ENCODE peak calls at places on chromosome 22, in six cellular contexts. One of them, this sample, is unnamed.

GRCh38 chr22:30694171-30694637 is 470 bp upstream of the OSBP2 start:
- DNase-seq in ovary: peak; percentile 37
- DNase-seq in heart left ventricle: peak; percentile 31
- DNase-seq in tibial nerve: no peak
- DNase-seq in esophagus squamous epithelium: no peak
- DNase-seq in HCT116: peak; percentile 29
- DNase-seq in this sample: peak; percentile 77

GRCh38 chr22:48640890-48641771 is 1186.5 kb downstream of the BRD1 start:
- DNase-seq in ovary: peak; percentile 24
- DNase-seq in HCT116: no peak
- DNase-seq in esophagus squamous epithelium: no peak
- DNase-seq in heart left ventricle: no peak
- DNase-seq in tibial nerve: no peak
- DNase-seq in this sample: no peak

GRCh38 chr22:19965771-19966709 is 24.4 kb upstream of the TXNRD2 start:
- DNase-seq in tibial nerve: no peak
- DNase-seq in ovary: no peak
- DNase-seq in HCT116: no peak
- DNase-seq in heart left ventricle: no peak
- DNase-seq in esophagus squamous epithelium: no peak
- DNase-seq in this sample: no peak

GRCh38 chr22:50613291-50613981 is 12.8 kb downstream of the MAPK8IP2 start:
- DNase-seq in HCT116: peak; percentile 68
- DNase-seq in tibial nerve: no peak
- DNase-seq in esophagus squamous epithelium: no peak
- DNase-seq in ovary: peak; percentile 67
- DNase-seq in heart left ventricle: no peak
- DNase-seq in this sample: peak; percentile 73

GRCh38 chr22:43276311-43276710 is 66.9 kb downstream of the SCUBE1 start:
- DNase-seq in tibial nerve: no peak
- DNase-seq in esophagus squamous epithelium: no peak
- DNase-seq in HCT116: no peak
- DNase-seq in heart left ventricle: no peak
- DNase-seq in ovary: no peak
- DNase-seq in this sample: no peak

GRCh38 chr22:50276143-50276542 is 6.0 kb upstream of the MAPK11 start:
- DNase-seq in esophagus squamous epithelium: peak; percentile 52
- DNase-seq in heart left ventricle: peak; percentile 68
- DNase-seq in HCT116: no peak
- DNase-seq in ovary: peak; percentile 50
- DNase-seq in tibial nerve: no peak
- DNase-seq in this sample: no peak

GRCh38 chr22:43819691-43820670 is 7.9 kb upstream of the EFCAB6 start:
- DNase-seq in ovary: no peak
- DNase-seq in heart left ventricle: peak; percentile 13
- DNase-seq in esophagus squamous epithelium: no peak
- DNase-seq in HCT116: no peak
- DNase-seq in tibial nerve: no peak
- DNase-seq in this sample: no peak

GRCh38 chr22:49502126-49502826 is 325.4 kb downstream of the BRD1 start:
- DNase-seq in heart left ventricle: no peak
- DNase-seq in tibial nerve: no peak
- DNase-seq in ovary: no peak
- DNase-seq in HCT116: peak; percentile 68
- DNase-seq in esophagus squamous epithelium: no peak
- DNase-seq in this sample: no peak

GRCh38 chr22:47210686-47211085 is 448.2 kb downstream of the TBC1D22A start:
- DNase-seq in ovary: no peak
- DNase-seq in HCT116: no peak
- DNase-seq in esophagus squamous epithelium: no peak
- DNase-seq in heart left ventricle: no peak
- DNase-seq in tibial nerve: no peak
- DNase-seq in this sample: no peak

GRCh38 chr22:40037320-40037719 is 42.6 kb downstream of the FAM83F start:
- DNase-seq in esophagus squamous epithelium: no peak
- DNase-seq in HCT116: no peak
- DNase-seq in heart left ventricle: no peak
- DNase-seq in ovary: no peak
- DNase-seq in tibial nerve: no peak
- DNase-seq in this sample: peak; percentile 10

GRCh38 chr22:19341500-19341899 is 50.0 kb upstream of the CLTCL1 start:
- DNase-seq in ovary: no peak
- DNase-seq in tibial nerve: no peak
- DNase-seq in esophagus squamous epithelium: no peak
- DNase-seq in heart left ventricle: no peak
- DNase-seq in HCT116: no peak
- DNase-seq in this sample: no peak

GRCh38 chr22:42612336-42612735 is 2.3 kb downstream of the POLDIP3 start:
- DNase-seq in ovary: no peak
- DNase-seq in heart left ventricle: no peak
- DNase-seq in HCT116: no peak
- DNase-seq in tibial nerve: no peak
- DNase-seq in esophagus squamous epithelium: no peak
- DNase-seq in this sample: no peak

GRCh38 chr22:50232481-50233151 is 12.2 kb downstream of the TUBGCP6 start:
- DNase-seq in tibial nerve: no peak
- DNase-seq in esophagus squamous epithelium: no peak
- DNase-seq in heart left ventricle: no peak
- DNase-seq in HCT116: no peak
- DNase-seq in ovary: no peak
- DNase-seq in this sample: no peak

GRCh38 chr22:37658133-37659065 is at the start of gene PDXP:
- DNase-seq in tibial nerve: peak; percentile 97
- DNase-seq in HCT116: peak; percentile 100
- DNase-seq in heart left ventricle: peak; percentile 99
- DNase-seq in ovary: peak; percentile 99
- DNase-seq in esophagus squamous epithelium: peak; percentile 93
- DNase-seq in this sample: peak; percentile 99
- TF ChIP-seq POLR2A in tibial nerve: peak; percentile 90
- TF ChIP-seq POLR2A in HCT116: peak; percentile 77
- TF ChIP-seq POLR2A in heart left ventricle: no peak
- TF ChIP-seq POLR2A in ovary: peak; percentile 74
- TF ChIP-seq POLR2A in esophagus squamous epithelium: peak; percentile 58
- TF ChIP-seq POLR2A in this sample: no peak

GRCh38 chr22:31723699-31724098 is 26.2 kb downstream of the PRR14L start:
- DNase-seq in tibial nerve: no peak
- DNase-seq in ovary: no peak
- DNase-seq in esophagus squamous epithelium: no peak
- DNase-seq in HCT116: no peak
- DNase-seq in heart left ventricle: no peak
- DNase-seq in this sample: no peak
- H3K36me3 ChIP-seq in tibial nerve: no peaks in the 10 kb centered on the region
- H3K36me3 ChIP-seq in ovary: no peaks in the 10 kb centered on the region
- H3K36me3 ChIP-seq in esophagus squamous epithelium: no peaks in the 10 kb centered on the region
- H3K36me3 ChIP-seq in HCT116: peaks cover 26% of the 10 kb centered on the region
- H3K36me3 ChIP-seq in heart left ventricle: no peaks in the 10 kb centered on the region
- H3K36me3 ChIP-seq in this sample: no peaks in the 10 kb centered on the region

DNA sequence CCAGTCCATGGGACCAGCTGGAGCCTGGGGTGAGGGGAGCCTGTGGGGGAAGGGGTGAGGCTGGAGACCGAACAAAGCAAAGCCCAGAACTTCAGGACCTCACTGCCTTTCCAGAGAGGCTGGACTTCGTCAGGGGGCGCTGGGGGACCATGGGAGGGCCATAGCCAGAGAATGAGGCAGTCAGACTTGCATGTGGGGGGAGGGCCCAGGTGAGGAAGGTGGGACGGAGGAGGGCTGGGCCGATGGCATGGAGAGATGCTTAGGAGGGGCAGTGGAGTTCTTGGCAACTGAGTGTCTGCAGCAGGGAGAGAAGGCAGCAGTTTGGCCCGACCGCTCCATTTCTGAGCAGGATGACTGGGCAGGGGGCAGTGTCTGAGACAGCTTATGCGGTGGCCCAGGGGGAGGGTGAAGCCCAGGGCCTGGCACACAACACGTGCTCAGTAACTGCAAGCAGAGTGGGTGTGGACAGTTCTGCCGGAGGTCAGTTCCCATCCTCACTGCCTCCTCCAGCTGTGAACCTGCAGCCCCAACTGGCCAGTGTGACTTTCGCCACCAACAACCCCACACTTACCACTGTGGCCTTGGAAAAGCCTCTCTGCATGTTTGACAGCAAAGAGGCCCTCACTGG is 796 bp downstream of the UPK3A start:
- DNase-seq in heart left ventricle: no peak
- DNase-seq in esophagus squamous epithelium: no peak
- DNase-seq in HCT116: no peak
- DNase-seq in ovary: no peak
- DNase-seq in tibial nerve: no peak
- DNase-seq in this sample: no peak
- TF ChIP-seq POLR2A in heart left ventricle: no peak
- TF ChIP-seq POLR2A in esophagus squamous epithelium: no peak
- TF ChIP-seq POLR2A in HCT116: no peak
- TF ChIP-seq POLR2A in ovary: no peak
- TF ChIP-seq POLR2A in tibial nerve: no peak
- TF ChIP-seq POLR2A in this sample: no peak

GRCh38 chr22:41247703-41248102 is 7.0 kb upstream of the CHADL start:
- DNase-seq in esophagus squamous epithelium: no peak
- DNase-seq in tibial nerve: no peak
- DNase-seq in HCT116: no peak
- DNase-seq in ovary: no peak
- DNase-seq in heart left ventricle: peak; percentile 63
- DNase-seq in this sample: no peak
- H3K36me3 ChIP-seq in esophagus squamous epithelium: peaks cover 51% of the 10 kb centered on the region
- H3K36me3 ChIP-seq in tibial nerve: no peaks in the 10 kb centered on the region
- H3K36me3 ChIP-seq in HCT116: peaks cover 28% of the 10 kb centered on the region
- H3K36me3 ChIP-seq in ovary: no peaks in the 10 kb centered on the region
- H3K36me3 ChIP-seq in heart left ventricle: no peaks in the 10 kb centered on the region
- H3K36me3 ChIP-seq in this sample: no peaks in the 10 kb centered on the region

GRCh38 chr22:37282385-37282677 is at the start of gene CYTH4:
- DNase-seq in heart left ventricle: peak; percentile 61
- DNase-seq in ovary: no peak
- DNase-seq in esophagus squamous epithelium: no peak
- DNase-seq in HCT116: no peak
- DNase-seq in tibial nerve: no peak
- DNase-seq in this sample: peak; percentile 26
- TF ChIP-seq POLR2A in heart left ventricle: no peak
- TF ChIP-seq POLR2A in ovary: no peak
- TF ChIP-seq POLR2A in esophagus squamous epithelium: no peak
- TF ChIP-seq POLR2A in HCT116: no peak
- TF ChIP-seq POLR2A in tibial nerve: no peak
- TF ChIP-seq POLR2A in this sample: no peak

DNA sequence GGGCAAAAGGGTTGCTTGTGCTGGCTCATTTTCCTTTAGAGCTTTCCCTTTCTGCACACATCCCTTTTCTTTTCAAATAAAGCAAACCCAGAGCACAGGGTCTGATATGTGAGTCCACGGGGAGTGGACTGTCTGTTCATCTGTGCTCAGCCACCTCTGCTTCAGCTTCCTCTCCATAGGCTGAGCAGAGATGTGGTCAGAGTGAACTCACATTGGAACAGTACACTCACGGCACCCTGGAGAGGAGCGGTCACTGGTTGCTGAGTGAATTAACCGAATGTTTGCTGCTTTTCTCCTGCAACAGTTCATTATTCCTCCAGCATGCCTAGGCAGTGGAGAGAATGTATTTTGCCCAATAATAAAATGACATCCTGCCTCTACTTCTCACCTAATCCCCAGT is 36.3 kb upstream of the CABP7 start:
- DNase-seq in heart left ventricle: no peak
- DNase-seq in HCT116: no peak
- DNase-seq in ovary: no peak
- DNase-seq in esophagus squamous epithelium: no peak
- DNase-seq in tibial nerve: no peak
- DNase-seq in this sample: no peak
- H3K36me3 ChIP-seq in heart left ventricle: no peaks in the 10 kb centered on the region
- H3K36me3 ChIP-seq in HCT116: peaks cover 13% of the 10 kb centered on the region
- H3K36me3 ChIP-seq in ovary: no peaks in the 10 kb centered on the region
- H3K36me3 ChIP-seq in esophagus squamous epithelium: peaks cover 16% of the 10 kb centered on the region
- H3K36me3 ChIP-seq in tibial nerve: peaks cover 2% of the 10 kb centered on the region
- H3K36me3 ChIP-seq in this sample: no peaks in the 10 kb centered on the region

DNA sequence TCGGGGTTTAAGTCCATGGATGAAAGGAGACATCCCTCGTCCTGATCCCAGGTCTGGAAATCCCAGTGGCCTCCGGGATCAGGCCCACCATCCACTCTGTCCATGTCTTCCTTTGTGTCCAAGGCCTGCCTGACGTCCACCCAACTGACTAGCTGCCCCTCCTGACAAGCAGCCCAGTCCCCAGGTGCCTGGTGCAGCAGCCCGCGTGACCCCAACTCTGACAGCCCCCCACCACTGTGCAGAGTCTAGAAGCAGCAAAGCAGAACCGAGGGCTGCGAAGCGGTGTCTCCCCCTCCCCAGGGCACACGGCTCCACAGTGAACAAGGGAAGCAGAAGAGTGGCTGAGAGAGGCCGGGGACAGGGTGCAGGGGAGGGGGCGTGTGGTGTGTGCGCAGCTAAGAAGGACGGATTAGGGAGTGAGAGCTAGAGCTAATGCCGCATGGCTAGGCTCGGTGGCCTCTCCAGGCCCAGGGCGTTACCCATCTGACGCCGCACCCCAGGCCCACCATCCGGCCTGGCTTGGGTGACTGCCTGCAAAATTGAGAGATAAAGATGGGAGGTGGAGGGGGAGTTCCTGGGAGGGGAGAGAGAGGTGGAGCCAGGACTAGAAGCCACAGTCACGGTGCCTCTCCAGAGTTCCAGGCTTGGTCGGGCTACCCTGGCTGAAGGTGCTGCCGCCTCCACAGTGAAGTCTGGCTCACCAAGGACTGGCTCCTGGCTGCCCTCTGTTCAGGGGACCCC is 16.6 kb upstream of the BAIAP2L2 start:
- DNase-seq in HCT116: no peak
- DNase-seq in heart left ventricle: no peak
- DNase-seq in ovary: no peak
- DNase-seq in tibial nerve: no peak
- DNase-seq in esophagus squamous epithelium: no peak
- DNase-seq in this sample: no peak
- TF ChIP-seq POLR2A in HCT116: no peak
- TF ChIP-seq POLR2A in heart left ventricle: no peak
- TF ChIP-seq POLR2A in ovary: no peak
- TF ChIP-seq POLR2A in tibial nerve: no peak
- TF ChIP-seq POLR2A in esophagus squamous epithelium: no peak
- TF ChIP-seq POLR2A in this sample: no peak

GRCh38 chr22:21571679-21572078 is 4.2 kb downstream of the UBE2L3 start:
- DNase-seq in HCT116: no peak
- DNase-seq in heart left ventricle: no peak
- DNase-seq in tibial nerve: no peak
- DNase-seq in ovary: no peak
- DNase-seq in esophagus squamous epithelium: no peak
- DNase-seq in this sample: no peak

GRCh38 chr22:21569459-21570161 is 2.1 kb downstream of the UBE2L3 start:
- DNase-seq in tibial nerve: no peak
- DNase-seq in esophagus squamous epithelium: no peak
- DNase-seq in heart left ventricle: no peak
- DNase-seq in HCT116: no peak
- DNase-seq in ovary: no peak
- DNase-seq in this sample: no peak

GRCh38 chr22:21568207-21569075 is 927 bp downstream of the UBE2L3 start:
- DNase-seq in HCT116: no peak
- DNase-seq in tibial nerve: no peak
- DNase-seq in esophagus squamous epithelium: no peak
- DNase-seq in heart left ventricle: peak; percentile 23
- DNase-seq in ovary: no peak
- DNase-seq in this sample: peak; percentile 38

GRCh38 chr22:21567456-21568206 is at the start of gene UBE2L3:
- DNase-seq in tibial nerve: peak; percentile 59
- DNase-seq in heart left ventricle: peak; percentile 88
- DNase-seq in ovary: peak; percentile 82
- DNase-seq in HCT116: peak; percentile 38
- DNase-seq in esophagus squamous epithelium: no peak
- DNase-seq in this sample: peak; percentile 89

GRCh38 chr22:21570398-21570797 is 2.9 kb downstream of the UBE2L3 start:
- DNase-seq in tibial nerve: no peak
- DNase-seq in esophagus squamous epithelium: no peak
- DNase-seq in ovary: no peak
- DNase-seq in heart left ventricle: no peak
- DNase-seq in HCT116: no peak
- DNase-seq in this sample: no peak
- H3K36me3 ChIP-seq in tibial nerve: no peaks in the 10 kb centered on the region
- H3K36me3 ChIP-seq in esophagus squamous epithelium: no peaks in the 10 kb centered on the region
- H3K36me3 ChIP-seq in ovary: no peaks in the 10 kb centered on the region
- H3K36me3 ChIP-seq in heart left ventricle: no peaks in the 10 kb centered on the region
- H3K36me3 ChIP-seq in HCT116: peaks cover 2% of the 10 kb centered on the region
- H3K36me3 ChIP-seq in this sample: no peaks in the 10 kb centered on the region

This sample was measured in testis.